ENCODE peak calls at places on chromosome 1, in four cellular contexts. O is H1, T is K562, Q is HepG2. E is an unnamed sample.
A peak's percentile ranks its signal among the peaks of the same experiment; 100 is the strongest.

GRCh38 chr1:11478571-11479374 is at the start of gene DISP3:
- DNase-seq in O (peak; percentile 56), T (peak; percentile 100), Q (peak; percentile 54), E (peak; percentile 66)

GRCh38 chr1:234611799-234612351 is 1.9 kb upstream of the IRF2BP2 start:
- DNase-seq in O (no peak), T (no peak), Q (peak; percentile 96), E (no peak)

GRCh38 chr1:32989160-32989894 is 24.7 kb upstream of the RNF19B start:
- DNase-seq in O (no peak), T (peak; percentile 63), Q (no peak), E (no peak)

GRCh38 chr1:24190970-24191570 is 4.0 kb upstream of the IFNLR1 start:
- DNase-seq in O (no peak), T (no peak), Q (no peak), E (no peak)

GRCh38 chr1:39544327-39544726 is 32.3 kb downstream of the PABPC4 start:
- DNase-seq in O (no peak), T (no peak), Q (no peak), E (no peak)

GRCh38 chr1:28642056-28642846 is 616 bp downstream of the TAF12 start:
- DNase-seq in O (no peak), T (no peak), Q (no peak), E (peak; percentile 49)

GRCh38 chr1:246107516-246108277 is 399.4 kb downstream of the SMYD3 start:
- DNase-seq in O (peak; percentile 19), T (no peak), Q (no peak), E (peak; percentile 48)

GRCh38 chr1:177739780-177740179 is 230.1 kb downstream of the SEC16B start:
- DNase-seq in O (no peak), T (no peak), Q (no peak), E (no peak)

GRCh38 chr1:192768463-192768862 is 40.4 kb upstream of the RGS2 start:
- DNase-seq in O (no peak), T (no peak), Q (no peak), E (no peak)

GRCh38 chr1:59172693-59173092 is 124.2 kb upstream of the FGGY start:
- DNase-seq in O (no peak), T (no peak), Q (no peak), E (no peak)

GRCh38 chr1:17274186-17275170 is 25.6 kb downstream of the PADI3 start:
- DNase-seq in O (peak; percentile 59), T (peak; percentile 88), Q (peak; percentile 24), E (peak; percentile 32)

GRCh38 chr1:226082959-226083302 is 20.4 kb downstream of the H3-3A start:
- DNase-seq in O (no peak), T (no peak), Q (no peak), E (no peak)

GRCh38 chr1:226749467-226749866 is 10.4 kb upstream of the ITPKB start:
- DNase-seq in O (no peak), T (no peak), Q (no peak), E (no peak)

GRCh38 chr1:203935286-203935685 is 73.9 kb downstream of the SNRPE start:
- DNase-seq in O (no peak), T (no peak), Q (no peak), E (no peak)

GRCh38 chr1:226820935-226821718 is 49.3 kb upstream of the PSEN2 start:
- DNase-seq in O (no peak), T (peak; percentile 28), Q (no peak), E (no peak)

GRCh38 chr1:22808846-22809501 is 98.3 kb downstream of the EPHB2 start:
- DNase-seq in O (no peak), T (no peak), Q (no peak), E (no peak)

GRCh38 chr1:117387060-117387633 is 19.9 kb downstream of the MAN1A2 start:
- DNase-seq in O (no peak), T (no peak), Q (no peak), E (no peak)

GRCh38 chr1:195345149-195345548 is 1263.1 kb downstream of the KCNT2 start:
- DNase-seq in O (peak; percentile 17), T (no peak), Q (peak; percentile 16), E (peak; percentile 25)

GRCh38 chr1:1075148-1075935 is 1.2 kb upstream of the RNF223 start:
- DNase-seq in O (no peak), T (no peak), Q (no peak), E (no peak)

GRCh38 chr1:247111259-247111635 is 7.1 kb upstream of the ZNF669 start:
- DNase-seq in O (no peak), T (peak; percentile 68), Q (no peak), E (no peak)

GRCh38 chr1:46612937-46613660 is 3.5 kb downstream of the MOB3C start:
- DNase-seq in O (no peak), T (no peak), Q (no peak), E (no peak)
- H3K9ac ChIP-seq in O (no peak overlapping the region), T (no peak overlapping the region), Q (no peak overlapping the region), E (peak overlapping the region; percentile 0)

GRCh38 chr1:6870571-6870970 is 85.3 kb downstream of the CAMTA1 start:
- DNase-seq in O (no peak), T (no peak), Q (no peak), E (no peak)
- TF ChIP-seq YY1 in O (no peak), T (no peak), Q (no peak), E (no peak)

DNA sequence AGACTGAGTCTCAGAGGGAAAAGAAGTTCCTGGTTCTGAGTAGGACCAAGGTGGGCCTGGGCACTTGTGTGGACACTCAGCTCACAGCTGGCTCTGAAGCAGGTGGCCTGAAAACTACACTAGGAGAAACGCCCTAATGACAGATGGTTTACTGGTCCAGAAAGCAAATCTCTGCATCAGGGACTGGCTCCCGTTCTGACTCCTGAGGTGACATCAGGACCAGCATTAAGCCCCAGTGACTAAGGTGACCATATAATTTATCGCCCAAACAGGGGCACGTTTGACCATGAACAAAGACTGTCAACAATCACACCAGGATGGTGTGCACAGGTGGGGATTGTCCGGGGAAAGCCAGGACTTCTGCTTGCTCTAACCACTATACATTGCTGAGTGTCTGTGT is 12.2 kb upstream of the CD34 start:
- DNase-seq in O (no peak), T (no peak), Q (no peak), E (no peak)
- H3K9ac ChIP-seq in O (no peak overlapping the region), T (no peak overlapping the region), Q (no peak overlapping the region), E (no peak overlapping the region)

GRCh38 chr1:63199666-63200065 is 122.7 kb upstream of the FOXD3 start:
- DNase-seq in O (no peak), T (no peak), Q (no peak), E (no peak)

GRCh38 chr1:63203641-63204040 is 118.7 kb upstream of the FOXD3 start:
- DNase-seq in O (no peak), T (no peak), Q (no peak), E (no peak)

DNA sequence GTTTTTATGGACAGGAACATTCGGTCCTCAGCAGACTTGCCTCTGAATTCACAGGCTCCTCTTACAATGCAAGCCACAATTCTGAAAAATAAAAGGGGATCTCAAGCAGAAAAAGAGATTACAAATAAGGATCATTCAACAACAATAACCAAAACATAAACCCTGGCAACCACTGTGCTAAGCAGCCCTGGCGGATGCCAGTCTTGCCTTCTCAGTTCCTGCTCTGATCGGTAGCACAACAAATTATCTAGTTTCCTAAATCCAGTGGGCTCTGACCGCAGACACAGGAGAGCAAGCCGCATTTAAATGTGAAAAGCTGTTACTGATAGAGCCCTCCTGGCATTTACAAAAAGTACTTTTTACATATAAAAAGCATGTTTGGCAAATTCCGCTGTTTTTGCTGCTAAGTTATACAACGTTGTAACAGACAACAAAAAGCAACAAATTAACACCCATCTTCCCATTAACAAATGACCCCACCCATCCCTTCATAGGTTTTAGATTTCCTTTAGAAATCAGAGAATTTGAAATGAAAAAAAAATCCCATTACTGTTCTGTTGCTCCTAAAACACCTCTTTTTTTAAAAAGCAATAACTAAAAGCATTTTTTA is 123.3 kb upstream of the FOXD3 start:
- DNase-seq in O (no peak), T (no peak), Q (no peak), E (peak; percentile 69)
- TF ChIP-seq YY1 in O (no peak), T (no peak), Q (no peak), E (no peak)

DNA sequence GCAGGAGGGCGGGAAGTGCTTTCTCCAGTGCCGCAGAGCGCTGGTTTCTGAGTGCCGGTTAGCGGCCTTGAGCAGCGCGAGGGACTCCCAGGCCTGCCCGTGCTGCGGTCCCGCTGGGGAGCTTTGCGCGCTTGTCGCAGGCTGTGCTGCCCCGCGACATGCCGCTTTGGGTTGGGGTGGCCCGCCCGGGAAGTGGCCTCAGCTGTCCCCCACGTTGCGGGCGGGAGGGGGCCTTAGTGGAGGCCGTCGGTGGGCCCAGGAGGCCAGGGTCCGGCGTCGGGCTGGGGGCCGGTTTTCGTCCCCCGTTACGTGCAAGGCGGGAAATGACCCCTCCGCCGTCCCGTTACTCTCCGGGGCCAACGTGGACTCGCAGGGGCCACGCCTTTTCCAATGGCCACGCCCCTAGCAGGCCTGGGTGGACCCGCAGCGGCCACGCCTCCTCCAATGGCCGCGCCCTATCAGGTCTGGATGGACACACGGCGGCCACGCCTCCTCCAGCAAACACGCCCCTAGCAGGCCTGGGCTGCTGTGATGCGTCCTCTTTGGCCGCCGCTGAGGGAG is 977 bp upstream of the C1orf174 start:
- DNase-seq in O (peak; percentile 93), T (peak; percentile 98), Q (peak; percentile 93), E (peak; percentile 92)
- H3K9ac ChIP-seq in O (peak overlapping the region; percentile 93), T (peak overlapping the region; percentile 98), Q (peak overlapping the region; percentile 95), E (peak overlapping the region; percentile 97)

DNA sequence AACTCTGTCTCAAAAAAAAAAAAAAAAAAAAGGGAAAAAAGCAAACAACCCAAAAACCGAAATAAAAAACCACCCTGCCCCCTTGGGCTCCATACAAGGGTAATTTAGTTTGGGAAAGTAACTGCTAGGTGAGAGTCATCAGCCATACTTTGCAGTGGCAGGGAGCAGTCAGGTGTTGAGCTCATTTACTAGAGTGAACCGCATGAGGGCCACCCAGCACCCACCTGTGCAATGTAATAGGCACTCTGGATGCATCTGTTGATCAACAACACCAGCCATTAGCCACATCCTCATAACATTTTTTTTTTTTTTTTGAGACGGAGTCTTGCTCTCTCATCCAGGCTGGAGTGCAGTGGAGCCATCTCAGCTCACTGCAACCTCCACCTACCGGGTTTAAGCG is 9.1 kb downstream of the INAVA start:
- DNase-seq in O (no peak), T (no peak), Q (no peak), E (no peak)
- TF ChIP-seq YY1 in O (no peak), T (no peak), Q (no peak), E (no peak)

GRCh38 chr1:21590116-21590905 is 78.8 kb downstream of the RAP1GAP start:
- DNase-seq in O (no peak), T (no peak), Q (no peak), E (no peak)

GRCh38 chr1:21586926-21587601 is 77.8 kb downstream of the ALPL start:
- DNase-seq in O (no peak), T (peak; percentile 90), Q (peak; percentile 69), E (no peak)

GRCh38 chr1:21590906-21591301 is 78.3 kb downstream of the RAP1GAP start:
- DNase-seq in O (no peak), T (no peak), Q (no peak), E (no peak)

GRCh38 chr1:21587602-21587953 is 78.4 kb downstream of the ALPL start:
- DNase-seq in O (no peak), T (no peak), Q (no peak), E (no peak)

GRCh38 chr1:21589618-21590017 is 79.5 kb downstream of the RAP1GAP start:
- DNase-seq in O (no peak), T (no peak), Q (no peak), E (no peak)
- H3K9ac ChIP-seq in O (no peak overlapping the region), T (no peak overlapping the region), Q (no peak overlapping the region), E (no peak overlapping the region)